ENCODE peak calls at places on chromosomes 2 and 18, in five cellular contexts. One of them, this sample, is unnamed.

GRCh38 chr18:57839942-57840381 is 36.8 kb upstream of the ATP8B1 start:
- DNase-seq in coronary artery: no peak
- DNase-seq in stimulated activated CD4-positive, alpha-beta T cell treated with anti-CD3 and anti-CD28 coated beads, Interleukin-1b, Interleukin-23, amount 100 ng/mL, for 1 hour: no peak
- DNase-seq in stimulated activated CD8-positive, alpha-beta memory T cell treated with anti-CD3 and anti-CD28 coated beads, Interleukin-15, amount 100 ng/mL, for 24 hours: no peak
- DNase-seq in adrenal gland: no peak
- DNase-seq in this sample: no peak

GRCh38 chr18:54802178-54802577 is 26.1 kb upstream of the RAB27B start:
- DNase-seq in stimulated activated CD8-positive, alpha-beta memory T cell treated with anti-CD3 and anti-CD28 coated beads, Interleukin-15, amount 100 ng/mL, for 24 hours: no peak
- DNase-seq in stimulated activated CD4-positive, alpha-beta T cell treated with anti-CD3 and anti-CD28 coated beads, Interleukin-1b, Interleukin-23, amount 100 ng/mL, for 1 hour: no peak
- DNase-seq in coronary artery: no peak
- DNase-seq in adrenal gland: no peak
- DNase-seq in this sample: no peak

GRCh38 chr2:74516070-74516633 is 1.9 kb downstream of the TLX2 start:
- DNase-seq in stimulated activated CD8-positive, alpha-beta memory T cell treated with anti-CD3 and anti-CD28 coated beads, Interleukin-15, amount 100 ng/mL, for 24 hours: no peak
- DNase-seq in adrenal gland: peak
- DNase-seq in coronary artery: no peak
- DNase-seq in stimulated activated CD4-positive, alpha-beta T cell treated with anti-CD3 and anti-CD28 coated beads, Interleukin-1b, Interleukin-23, amount 100 ng/mL, for 1 hour: peak
- DNase-seq in this sample: peak

GRCh38 chr2:170950221-170950737 is 21.2 kb downstream of the GORASP2 start:
- DNase-seq in stimulated activated CD8-positive, alpha-beta memory T cell treated with anti-CD3 and anti-CD28 coated beads, Interleukin-15, amount 100 ng/mL, for 24 hours: no peak
- DNase-seq in stimulated activated CD4-positive, alpha-beta T cell treated with anti-CD3 and anti-CD28 coated beads, Interleukin-1b, Interleukin-23, amount 100 ng/mL, for 1 hour: no peak
- DNase-seq in adrenal gland: no peak
- DNase-seq in coronary artery: no peak
- DNase-seq in this sample: no peak

GRCh38 chr2:4827836-4828235 is 864.3 kb upstream of the SOX11 start:
- DNase-seq in stimulated activated CD8-positive, alpha-beta memory T cell treated with anti-CD3 and anti-CD28 coated beads, Interleukin-15, amount 100 ng/mL, for 24 hours: no peak
- DNase-seq in stimulated activated CD4-positive, alpha-beta T cell treated with anti-CD3 and anti-CD28 coated beads, Interleukin-1b, Interleukin-23, amount 100 ng/mL, for 1 hour: no peak
- DNase-seq in adrenal gland: no peak
- DNase-seq in coronary artery: no peak
- DNase-seq in this sample: no peak

GRCh38 chr18:58113337-58113736 is 69.3 kb downstream of the NEDD4L start:
- DNase-seq in coronary artery: no peak
- DNase-seq in stimulated activated CD4-positive, alpha-beta T cell treated with anti-CD3 and anti-CD28 coated beads, Interleukin-1b, Interleukin-23, amount 100 ng/mL, for 1 hour: no peak
- DNase-seq in adrenal gland: no peak
- DNase-seq in stimulated activated CD8-positive, alpha-beta memory T cell treated with anti-CD3 and anti-CD28 coated beads, Interleukin-15, amount 100 ng/mL, for 24 hours: no peak
- DNase-seq in this sample: no peak

GRCh38 chr2:43225788-43226557 is 433 bp downstream of the ZFP36L2 start:
- DNase-seq in adrenal gland: peak
- DNase-seq in coronary artery: no peak
- DNase-seq in stimulated activated CD8-positive, alpha-beta memory T cell treated with anti-CD3 and anti-CD28 coated beads, Interleukin-15, amount 100 ng/mL, for 24 hours: peak
- DNase-seq in stimulated activated CD4-positive, alpha-beta T cell treated with anti-CD3 and anti-CD28 coated beads, Interleukin-1b, Interleukin-23, amount 100 ng/mL, for 1 hour: peak
- DNase-seq in this sample: peak

GRCh38 chr2:226796840-226797288 is 2.8 kb downstream of the IRS1 start:
- DNase-seq in adrenal gland: peak
- DNase-seq in stimulated activated CD4-positive, alpha-beta T cell treated with anti-CD3 and anti-CD28 coated beads, Interleukin-1b, Interleukin-23, amount 100 ng/mL, for 1 hour: no peak
- DNase-seq in coronary artery: no peak
- DNase-seq in stimulated activated CD8-positive, alpha-beta memory T cell treated with anti-CD3 and anti-CD28 coated beads, Interleukin-15, amount 100 ng/mL, for 24 hours: no peak
- DNase-seq in this sample: peak

GRCh38 chr2:101766871-101767739 is 69.6 kb downstream of the MAP4K4 start:
- DNase-seq in stimulated activated CD8-positive, alpha-beta memory T cell treated with anti-CD3 and anti-CD28 coated beads, Interleukin-15, amount 100 ng/mL, for 24 hours: no peak
- DNase-seq in stimulated activated CD4-positive, alpha-beta T cell treated with anti-CD3 and anti-CD28 coated beads, Interleukin-1b, Interleukin-23, amount 100 ng/mL, for 1 hour: no peak
- DNase-seq in adrenal gland: no peak
- DNase-seq in coronary artery: no peak
- DNase-seq in this sample: no peak

GRCh38 chr2:217994776-217995274 is 8.0 kb downstream of the TNS1 start:
- DNase-seq in stimulated activated CD4-positive, alpha-beta T cell treated with anti-CD3 and anti-CD28 coated beads, Interleukin-1b, Interleukin-23, amount 100 ng/mL, for 1 hour: no peak
- DNase-seq in coronary artery: no peak
- DNase-seq in stimulated activated CD8-positive, alpha-beta memory T cell treated with anti-CD3 and anti-CD28 coated beads, Interleukin-15, amount 100 ng/mL, for 24 hours: no peak
- DNase-seq in adrenal gland: no peak
- DNase-seq in this sample: no peak

GRCh38 chr18:55833543-55833942 is 245.6 kb upstream of the TCF4 start:
- DNase-seq in adrenal gland: no peak
- DNase-seq in stimulated activated CD8-positive, alpha-beta memory T cell treated with anti-CD3 and anti-CD28 coated beads, Interleukin-15, amount 100 ng/mL, for 24 hours: no peak
- DNase-seq in coronary artery: no peak
- DNase-seq in stimulated activated CD4-positive, alpha-beta T cell treated with anti-CD3 and anti-CD28 coated beads, Interleukin-1b, Interleukin-23, amount 100 ng/mL, for 1 hour: no peak
- DNase-seq in this sample: no peak

GRCh38 chr18:42275949-42276730 is 321.1 kb downstream of the PIK3C3 start:
- DNase-seq in coronary artery: no peak
- DNase-seq in stimulated activated CD4-positive, alpha-beta T cell treated with anti-CD3 and anti-CD28 coated beads, Interleukin-1b, Interleukin-23, amount 100 ng/mL, for 1 hour: no peak
- DNase-seq in adrenal gland: no peak
- DNase-seq in stimulated activated CD8-positive, alpha-beta memory T cell treated with anti-CD3 and anti-CD28 coated beads, Interleukin-15, amount 100 ng/mL, for 24 hours: no peak
- DNase-seq in this sample: no peak

This sample was measured in head of caudate nucleus.